ENCODE peak calls at places on chromosomes 2 and 18, in five cellular contexts. B is A549, F is IMR-90, H is K562, T is GM12878. R is an unnamed sample.

GRCh38 chr2:218990612-218991011 is 2.6 kb downstream of the CRYBA2 start:
- DNase-seq in B (no peak), F (no peak), H (no peak), T (no peak), R (no peak)

GRCh38 chr2:7748717-7749415 is 831.7 kb downstream of the RNF144A start:
- DNase-seq in B (no peak), F (peak), H (no peak), T (no peak), R (no peak)

GRCh38 chr2:118657451-118657850 is 190.0 kb downstream of the EN1 start:
- DNase-seq in B (no peak), F (no peak), H (no peak), T (no peak), R (no peak)

GRCh38 chr2:70002241-70002896 is 40.9 kb upstream of the ASPRV1 start:
- DNase-seq in B (no peak), F (no peak), H (no peak), T (no peak), R (no peak)

GRCh38 chr2:225103737-225104141 is 61.5 kb upstream of the DOCK10 start:
- DNase-seq in B (peak), F (peak), H (no peak), T (no peak), R (no peak)

GRCh38 chr2:3168230-3168891 is 209.3 kb downstream of the EIPR1 start:
- DNase-seq in B (no peak), F (peak), H (no peak), T (no peak), R (peak)

GRCh38 chr2:22360735-22361374 is 1024.1 kb upstream of the KLHL29 start:
- DNase-seq in B (no peak), F (no peak), H (no peak), T (no peak), R (no peak)

GRCh38 chr18:34493099-34493544 is 217.0 kb upstream of the DTNA start:
- DNase-seq in B (peak), F (peak), H (no peak), T (no peak), R (peak)

GRCh38 chr2:31379747-31380146 is 34.8 kb downstream of the XDH start:
- DNase-seq in B (no peak), F (no peak), H (no peak), T (no peak), R (no peak)

GRCh38 chr2:176067587-176068002 is 16.2 kb downstream of the EVX2 start:
- DNase-seq in B (no peak), F (no peak), H (no peak), T (no peak), R (no peak)

GRCh38 chr2:22420076-22420475 is 964.9 kb upstream of the KLHL29 start:
- DNase-seq in B (no peak), F (no peak), H (no peak), T (no peak), R (no peak)

GRCh38 chr2:195871326-195871725 is 197.3 kb downstream of the DNAH7 start:
- DNase-seq in B (no peak), F (peak), H (no peak), T (no peak), R (no peak)

GRCh38 chr2:215280326-215280725 is 31.5 kb upstream of the ATIC start:
- DNase-seq in B (no peak), F (no peak), H (no peak), T (peak), R (no peak)

GRCh38 chr2:160613466-160614153 is 120.0 kb upstream of the RBMS1 start:
- DNase-seq in B (no peak), F (peak), H (no peak), T (no peak), R (no peak)
- TF ChIP-seq RFX5 in B (no peak), F (no peak), H (no peak), T (no peak), R (no peak)

GRCh38 chr2:128617029-128617590 is 298.4 kb upstream of the HS6ST1 start:
- DNase-seq in B (no peak), F (no peak), H (no peak), T (no peak), R (no peak)

GRCh38 chr2:128619471-128620325 is 301.0 kb upstream of the HS6ST1 start:
- DNase-seq in B (no peak), F (no peak), H (no peak), T (no peak), R (no peak)

GRCh38 chr2:128615571-128615970 is 296.9 kb upstream of the HS6ST1 start:
- DNase-seq in B (no peak), F (no peak), H (no peak), T (no peak), R (no peak)

GRCh38 chr2:128618642-128619041 is 300.0 kb upstream of the HS6ST1 start:
- DNase-seq in B (no peak), F (no peak), H (no peak), T (no peak), R (no peak)

GRCh38 chr2:128617661-128618060 is 299.0 kb upstream of the HS6ST1 start:
- DNase-seq in B (no peak), F (no peak), H (no peak), T (no peak), R (no peak)
- TF ChIP-seq RCOR1 in B (no peak), F (no peak), H (no peak), T (no peak), R (no peak)

DNA sequence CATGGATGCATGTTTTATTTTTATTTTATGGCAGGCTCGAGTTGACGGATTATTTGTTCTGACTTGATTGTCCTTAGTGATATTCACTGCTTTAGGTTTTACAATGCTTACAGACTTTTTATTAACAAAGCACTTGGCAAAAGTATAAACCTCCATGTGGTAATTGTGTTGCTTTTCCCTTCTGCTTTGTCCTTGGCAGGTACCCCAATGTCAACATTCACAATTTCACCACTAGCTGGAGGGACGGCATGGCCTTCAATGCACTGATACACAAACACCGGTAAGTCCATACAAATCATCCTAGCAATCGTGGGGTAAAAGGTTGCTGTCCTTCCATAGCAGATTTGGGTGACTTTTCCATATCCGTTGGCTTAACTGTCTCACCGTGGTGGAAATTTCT is 106.1 kb upstream of the EML6 start:
- DNase-seq in B (no peak), F (no peak), H (no peak), T (no peak), R (no peak)
- TF ChIP-seq RFX5 in B (no peak), F (no peak), H (no peak), T (no peak), R (no peak)

GRCh38 chr2:64186698-64187605 is 42.7 kb upstream of the PELI1 start:
- DNase-seq in B (no peak), F (peak), H (no peak), T (no peak), R (no peak)
- TF ChIP-seq RCOR1 in B (no peak), F (no peak), H (no peak), T (no peak), R (no peak)

DNA sequence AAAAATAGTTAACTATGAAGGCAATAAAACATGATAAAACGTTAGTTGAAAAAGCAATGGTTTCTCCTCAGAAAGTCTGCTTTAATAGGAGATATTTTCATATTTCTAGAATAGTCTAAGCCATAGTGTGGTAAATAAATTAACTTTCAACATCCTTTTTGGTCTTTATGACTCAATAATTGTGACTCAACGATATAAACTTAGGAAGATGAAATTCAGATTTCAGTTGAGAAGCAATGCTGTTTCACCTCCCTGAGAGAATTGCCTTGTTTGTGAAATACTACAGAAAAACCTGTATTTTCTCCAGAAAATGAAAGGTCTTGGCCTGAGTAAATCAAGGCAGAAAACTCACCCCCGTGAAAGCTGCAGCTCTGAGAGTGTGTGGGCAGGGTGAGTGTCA is 166.9 kb downstream of the ETAA1 start:
- DNase-seq in B (no peak), F (peak), H (no peak), T (no peak), R (no peak)
- TF ChIP-seq RFX5 in B (no peak), F (no peak), H (no peak), T (no peak), R (no peak)

GRCh38 chr2:239953418-239954061 is 71.6 kb downstream of the NDUFA10 start:
- DNase-seq in B (no peak), F (peak), H (no peak), T (no peak), R (no peak)

GRCh38 chr2:239951825-239952224 is 73.3 kb downstream of the NDUFA10 start:
- DNase-seq in B (no peak), F (no peak), H (no peak), T (no peak), R (no peak)

GRCh38 chr2:239952251-239952650 is 72.9 kb downstream of the NDUFA10 start:
- DNase-seq in B (no peak), F (no peak), H (no peak), T (no peak), R (no peak)

GRCh38 chr2:239954166-239955085 is 70.7 kb downstream of the NDUFA10 start:
- DNase-seq in B (no peak), F (peak), H (no peak), T (no peak), R (no peak)

DNA sequence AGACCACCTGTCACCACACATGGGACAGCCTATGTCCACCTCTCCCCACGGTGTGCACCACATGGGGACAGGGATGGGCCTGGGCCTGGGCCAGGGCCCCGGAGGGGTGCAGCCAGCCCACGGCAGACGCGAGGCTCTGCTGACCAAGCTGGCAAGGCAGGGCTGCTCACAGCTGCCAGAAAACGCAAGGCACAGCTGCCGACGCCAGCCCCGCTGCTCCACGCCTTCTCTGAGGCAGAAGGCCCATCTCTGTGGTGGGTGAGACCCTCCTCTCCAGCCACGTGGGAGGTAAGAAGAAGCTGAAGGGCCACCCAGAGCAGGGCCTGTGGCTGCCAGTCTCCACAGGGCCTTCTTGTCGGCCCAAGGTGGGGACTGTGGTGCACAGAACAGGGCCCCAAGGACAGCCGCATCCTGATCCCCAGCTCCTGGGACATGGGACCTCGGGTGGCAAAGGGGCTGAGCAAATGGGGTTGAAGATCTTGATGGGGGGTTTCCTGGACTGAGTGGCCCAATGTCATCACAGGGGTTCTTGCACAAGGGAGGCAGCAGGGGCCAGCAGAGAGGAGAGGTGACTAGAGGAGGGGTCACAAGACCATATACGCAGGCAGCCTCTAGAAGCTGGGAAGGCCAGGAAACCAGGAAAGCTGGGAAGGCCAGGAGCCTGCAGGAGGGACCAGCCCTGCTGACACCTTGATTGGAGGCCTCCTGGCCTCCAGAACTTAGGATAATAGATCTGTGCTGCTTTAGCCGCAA is 72.3 kb downstream of the NDUFA10 start:
- DNase-seq in B (no peak), F (no peak), H (no peak), T (no peak), R (no peak)
- TF ChIP-seq RCOR1 in B (no peak), F (no peak), H (no peak), T (no peak), R (no peak)

GRCh38 chr18:9719421-9719981 is 11.4 kb downstream of the RAB31 start:
- DNase-seq in B (peak), F (peak), H (no peak), T (no peak), R (no peak)
- TF ChIP-seq RFX5 in B (no peak), F (no peak), H (no peak), T (no peak), R (no peak)

DNA sequence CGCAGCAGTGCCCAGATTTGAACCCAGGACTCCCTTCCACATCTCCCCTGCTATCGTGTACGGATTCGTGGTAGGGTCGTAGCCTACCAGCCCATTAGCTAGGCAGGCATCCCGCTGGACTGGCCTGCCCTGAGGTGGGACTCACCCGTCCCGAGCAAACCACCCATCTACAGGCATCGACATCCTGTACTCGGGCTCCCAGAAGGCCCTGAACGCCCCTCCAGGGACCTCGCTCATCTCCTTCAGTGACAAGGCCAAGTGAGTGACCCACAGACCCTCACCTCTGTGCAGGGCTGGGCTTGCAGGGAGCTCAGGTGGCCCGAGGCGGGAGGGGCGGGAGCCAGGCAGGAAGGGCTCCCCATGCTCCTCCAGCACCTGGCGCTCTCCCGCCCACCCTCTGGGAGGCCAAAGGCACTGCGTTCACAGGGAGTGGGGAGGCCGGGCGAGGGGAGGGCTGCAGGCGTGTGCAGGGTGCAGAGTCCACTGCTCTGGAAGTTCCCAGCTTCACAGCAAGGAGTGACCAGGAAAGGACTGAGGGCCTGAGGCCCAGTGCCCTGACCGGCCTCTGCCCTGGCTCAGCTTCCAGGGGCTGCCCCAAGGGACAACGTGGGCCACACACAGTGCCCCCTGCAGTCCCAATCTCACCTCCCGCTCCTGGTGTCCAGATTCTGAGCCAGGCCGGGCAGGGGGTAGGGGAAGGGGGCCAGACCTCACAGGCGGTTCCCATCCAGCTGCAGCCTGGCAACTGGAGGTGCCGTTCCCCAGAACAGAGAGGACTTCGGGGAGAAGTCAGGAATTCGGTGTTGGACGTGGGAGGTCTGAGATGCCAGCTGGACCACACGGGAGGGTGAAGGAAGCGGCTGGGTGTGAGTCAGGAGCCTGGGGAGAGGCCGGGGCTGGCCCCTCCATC is 5.4 kb downstream of the AGXT start:
- DNase-seq in B (no peak), F (peak), H (no peak), T (no peak), R (peak)
- TF ChIP-seq RCOR1 in B (no peak), F (no peak), H (no peak), T (no peak), R (no peak)

R was measured in SK-N-SH.